ENCODE peak calls at places on chromosomes 12 and 14, in five cellular contexts. M is activated naive CD8-positive, alpha-beta T cell treated with anti-CD3 and anti-CD28 coated beads, Interleukin-2, amount 50 U/mL, for 16 hours; H is upper lobe of right lung; X is ACHN; J is testis. E is an unnamed sample.

GRCh38 chr14:90291699-90292098 is 35.3 kb downstream of the PSMC1 start:
- DNase-seq in M (no peak), H (no peak), X (no peak), J (no peak), E (no peak)

GRCh38 chr12:79407671-79408622 is 282.8 kb downstream of the PAWR start:
- DNase-seq in M (no peak), H (no peak), X (peak), J (peak), E (peak)

GRCh38 chr12:132965796-132966195 is 9.7 kb upstream of the ZNF605 start:
- DNase-seq in M (no peak), H (no peak), X (no peak), J (no peak), E (no peak)

GRCh38 chr12:87661770-87662402 is 367.3 kb downstream of the C12orf50 start:
- DNase-seq in M (no peak), H (no peak), X (peak), J (no peak), E (peak)

GRCh38 chr12:16325426-16325825 is 22.0 kb upstream of the MGST1 start:
- DNase-seq in M (no peak), H (no peak), X (no peak), J (no peak), E (no peak)

GRCh38 chr12:38392584-38393144 is 76.1 kb downstream of the ALG10B start:
- DNase-seq in M (no peak), H (no peak), X (no peak), J (no peak), E (no peak)

GRCh38 chr12:7948585-7949264 is 12.7 kb upstream of the SLC2A3 start:
- DNase-seq in M (no peak), H (no peak), X (no peak), J (no peak), E (no peak)

GRCh38 chr14:55832122-55832911 is 252.3 kb downstream of the KTN1 start:
- DNase-seq in M (no peak), H (no peak), X (peak), J (no peak), E (peak)

GRCh38 chr12:7068240-7068993 is 7.9 kb downstream of the C1S start:
- DNase-seq in M (no peak), H (no peak), X (no peak), J (no peak), E (peak)

GRCh38 chr12:78081590-78082314 is 251.1 kb downstream of the NAV3 start:
- DNase-seq in M (no peak), H (no peak), X (no peak), J (no peak), E (no peak)

GRCh38 chr12:49588761-49589516 is 16.5 kb downstream of the FAM186B start:
- DNase-seq in M (no peak), H (no peak), X (no peak), J (peak), E (no peak)

GRCh38 chr12:50635356-50635755 is 128.5 kb upstream of the ATF1 start:
- DNase-seq in M (no peak), H (no peak), X (no peak), J (no peak), E (no peak)

GRCh38 chr14:72776701-72777255 is 117.1 kb downstream of the DPF3 start:
- DNase-seq in M (no peak), H (no peak), X (no peak), J (no peak), E (no peak)

GRCh38 chr12:587551-588322 is 75.5 kb downstream of the NINJ2 start:
- DNase-seq in M (no peak), H (no peak), X (no peak), J (no peak), E (no peak)

GRCh38 chr14:20501346-20501745 is 4.0 kb upstream of the RNASE10 start:
- DNase-seq in M (no peak), H (no peak), X (no peak), J (no peak), E (no peak)

GRCh38 chr14:92542766-92543554 is 29.4 kb downstream of the RIN3 start:
- DNase-seq in M (no peak), H (no peak), X (no peak), J (no peak), E (no peak)

GRCh38 chr12:11578461-11578993 is 70.9 kb upstream of the ETV6 start:
- DNase-seq in M (no peak), H (no peak), X (no peak), J (no peak), E (no peak)

GRCh38 chr12:123807670-123808069 is 45.6 kb downstream of the DNAH10 start:
- DNase-seq in M (no peak), H (no peak), X (no peak), J (no peak), E (no peak)

GRCh38 chr12:33253123-33253522 is 186.5 kb downstream of the SYT10 start:
- DNase-seq in M (no peak), H (no peak), X (no peak), J (no peak), E (no peak)

GRCh38 chr12:107884769-107885694 is 110.5 kb downstream of the ASCL4 start:
- DNase-seq in M (no peak), H (peak), X (peak), J (peak), E (peak)

GRCh38 chr12:116133149-116133548 is 144.3 kb downstream of the MED13L start:
- DNase-seq in M (no peak), H (no peak), X (no peak), J (no peak), E (no peak)

GRCh38 chr12:28941248-28941647 is 207.8 kb upstream of the FAR2 start:
- DNase-seq in M (no peak), H (no peak), X (no peak), J (no peak), E (no peak)

GRCh38 chr12:72083096-72083825 is 144.6 kb downstream of the TPH2 start:
- DNase-seq in M (no peak), H (no peak), X (no peak), J (no peak), E (no peak)

GRCh38 chr14:69045857-69046351 is 66.8 kb upstream of the ACTN1 start:
- DNase-seq in M (no peak), H (no peak), X (no peak), J (peak), E (no peak)

GRCh38 chr14:100592461-100592871 is 5.2 kb upstream of the BEGAIN start:
- DNase-seq in M (no peak), H (peak), X (no peak), J (no peak), E (no peak)

GRCh38 chr12:57765003-57765697 is 1.7 kb downstream of the CYP27B1 start:
- DNase-seq in M (no peak), H (peak), X (peak), J (peak), E (no peak)

GRCh38 chr12:75837700-75838099 is 193.9 kb downstream of the PHLDA1 start:
- DNase-seq in M (no peak), H (no peak), X (no peak), J (no peak), E (no peak)

GRCh38 chr12:3802721-3803120 is 49.8 kb upstream of the CRACR2A start:
- DNase-seq in M (no peak), H (no peak), X (no peak), J (no peak), E (no peak)

GRCh38 chr12:7142057-7142644 is 12.0 kb downstream of the CLSTN3 start:
- DNase-seq in M (no peak), H (peak), X (peak), J (peak), E (peak)

GRCh38 chr12:122159879-122160278 is 14.1 kb downstream of the IL31 start:
- DNase-seq in M (no peak), H (no peak), X (no peak), J (no peak), E (no peak)

GRCh38 chr14:51335521-51335920 is 95.5 kb downstream of the TMX1 start:
- DNase-seq in M (no peak), H (no peak), X (no peak), J (peak), E (no peak)

GRCh38 chr14:38837333-38838048 is 265.5 kb downstream of the SEC23A start:
- DNase-seq in M (no peak), H (no peak), X (no peak), J (no peak), E (no peak)

GRCh38 chr12:18261273-18261672 is at the start of gene PIK3C2G:
- DNase-seq in M (no peak), H (no peak), X (no peak), J (no peak), E (no peak)